ENCODE peak calls at places on chromosomes 12 and 14, in nine cellular contexts. L is CD8-positive, alpha-beta memory T cell; Q is CD4-positive, alpha-beta memory T cell; I is fibroblast of lung; O is A673; E is upper lobe of right lung; C is testis; R is PC-3; Z is tibial nerve. V is an unnamed sample.

GRCh38 chr14:57352771-57353170 is 37.6 kb upstream of the NAA30 start:
- DNase-seq in E (no peak), O (no peak), Z (no peak), C (no peak), I (no peak), Q (no peak), R (peak; percentile 75), L (no peak), V (no peak)

GRCh38 chr12:92505373-92506340 is 197.1 kb upstream of the PLEKHG7 start:
- DNase-seq in R (no peak), O (no peak), I (peak; percentile 9), Q (peak; percentile 60), C (peak; percentile 81), E (peak; percentile 66), Z (peak; percentile 75), L (peak; percentile 35), V (no peak)

GRCh38 chr12:94254270-94254669 is 105.9 kb downstream of the PLXNC1 start:
- DNase-seq in Q (no peak), R (no peak), L (no peak), E (no peak), C (no peak), I (no peak), Z (no peak), O (no peak), V (no peak)

GRCh38 chr12:71160585-71160984 is 2.8 kb upstream of the TSPAN8 start:
- DNase-seq in I (peak; percentile 17), Z (no peak), C (no peak), Q (no peak), E (no peak), O (no peak), L (no peak), R (peak; percentile 53), V (no peak)

GRCh38 chr12:79326225-79326624 is 364.5 kb downstream of the PAWR start:
- DNase-seq in I (no peak), Z (no peak), C (no peak), R (no peak), O (no peak), L (no peak), Q (no peak), E (no peak), V (no peak)

GRCh38 chr14:72538387-72538786 is 355.5 kb downstream of the DPF3 start:
- DNase-seq in O (no peak), E (no peak), L (no peak), Q (no peak), I (no peak), C (no peak), Z (no peak), R (no peak), V (no peak)

GRCh38 chr12:77122661-77123060 is 57.3 kb upstream of the E2F7 start:
- DNase-seq in E (no peak), Z (no peak), Q (no peak), O (no peak), I (peak; percentile 41), L (no peak), C (no peak), R (no peak), V (no peak)

GRCh38 chr12:124273630-124274029 is 21.3 kb upstream of the RFLNA start:
- DNase-seq in C (no peak), Z (no peak), Q (no peak), O (peak; percentile 54), E (no peak), L (no peak), R (peak; percentile 53), I (peak; percentile 39), V (peak; percentile 94)

GRCh38 chr12:26434299-26434915 is 239.0 kb downstream of the SSPN start:
- DNase-seq in R (peak; percentile 90), L (no peak), O (peak; percentile 79), E (no peak), Q (no peak), Z (no peak), I (peak; percentile 46), C (peak; percentile 37), V (peak; percentile 83)

GRCh38 chr12:120249266-120249874 is 16.2 kb downstream of the PXN start:
- DNase-seq in Z (no peak), L (no peak), I (no peak), R (no peak), C (no peak), E (no peak), O (no peak), Q (no peak), V (peak; percentile 46)

GRCh38 chr12:120247183-120247582 is 18.3 kb downstream of the PXN start:
- DNase-seq in O (no peak), Z (no peak), L (no peak), Q (no peak), R (no peak), E (no peak), I (no peak), C (no peak), V (peak; percentile 43)

GRCh38 chr12:120242971-120243699 is 22.4 kb downstream of the PXN start:
- DNase-seq in C (no peak), E (no peak), R (no peak), O (peak; percentile 51), Z (no peak), Q (no peak), I (no peak), L (no peak), V (no peak)

GRCh38 chr12:120249875-120250795 is 15.4 kb downstream of the PXN start:
- DNase-seq in Q (peak; percentile 61), L (peak; percentile 66), R (no peak), I (no peak), O (no peak), C (peak; percentile 88), E (no peak), Z (peak; percentile 92), V (peak; percentile 47)

GRCh38 chr12:120247621-120248030 is 17.9 kb downstream of the PXN start:
- DNase-seq in E (no peak), R (peak; percentile 61), O (no peak), I (peak; percentile 77), C (no peak), L (no peak), Q (no peak), Z (no peak), V (no peak)
- H3K4me1 ChIP-seq in E (peaks cover 75% of the 10 kb centered on the region), R (peaks cover 48% of the 10 kb centered on the region), O (peaks cover 38% of the 10 kb centered on the region), I (peaks cover 36% of the 10 kb centered on the region), C (peaks cover 35% of the 10 kb centered on the region), L (peaks cover 79% of the 10 kb centered on the region), Q (peaks cover 85% of the 10 kb centered on the region), Z (peaks cover 74% of the 10 kb centered on the region), V (peaks cover 6% of the 10 kb centered on the region)

DNA sequence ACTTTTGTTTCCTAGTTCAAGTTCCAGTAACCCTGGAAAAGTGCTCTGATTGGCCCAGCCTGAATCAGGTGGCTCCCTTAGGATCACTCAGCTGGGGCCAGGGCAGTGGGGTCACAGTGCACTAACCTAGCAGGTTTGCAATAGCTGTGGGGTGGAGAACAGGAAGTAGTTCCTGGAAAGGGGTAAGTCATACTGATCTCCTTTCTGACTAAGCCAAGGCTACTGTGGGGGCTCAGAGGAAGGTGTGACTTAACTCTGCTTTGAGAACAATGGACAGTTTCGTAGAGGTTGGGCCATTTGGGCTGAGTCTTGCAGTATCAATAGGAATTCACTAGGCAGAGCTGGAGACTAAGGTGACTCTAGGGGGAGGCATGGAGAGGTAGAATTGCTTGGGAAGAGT is 89.4 kb downstream of the KIF26A start:
- DNase-seq in R (no peak), O (no peak), I (no peak), L (no peak), C (no peak), E (peak; percentile 7), Z (no peak), Q (no peak), V (no peak)
- H3K4me3 ChIP-seq in R (no peak overlapping the region), O (no peak overlapping the region), I (no peak overlapping the region), L (no peak overlapping the region), C (no peak overlapping the region), E (no peak overlapping the region), Z (no peak overlapping the region), Q (no peak overlapping the region), V (no peak overlapping the region)

GRCh38 chr14:102898776-102899515 is 23.5 kb upstream of the AMN start:
- DNase-seq in C (no peak), Q (no peak), R (no peak), O (no peak), L (no peak), Z (no peak), I (no peak), E (peak; percentile 56), V (no peak)
- H3K4me1 ChIP-seq in C (peaks cover 9% of the 10 kb centered on the region), Q (no peaks in the 10 kb centered on the region), R (no peaks in the 10 kb centered on the region), O (no peaks in the 10 kb centered on the region), L (peaks cover 17% of the 10 kb centered on the region), Z (no peaks in the 10 kb centered on the region), I (no peaks in the 10 kb centered on the region), E (no peaks in the 10 kb centered on the region), V (no peaks in the 10 kb centered on the region)

GRCh38 chr14:44963775-44964380 is 1.9 kb downstream of the TOGARAM1 start:
- DNase-seq in Z (no peak), L (no peak), R (peak; percentile 33), Q (no peak), C (no peak), I (peak; percentile 18), E (no peak), O (no peak), V (peak; percentile 62)
- H3K4me3 ChIP-seq in Z (peak overlapping the region; percentile 83), L (peak overlapping the region; percentile 7), R (peak overlapping the region; percentile 89), Q (no peak overlapping the region), C (peak overlapping the region; percentile 87), I (peak overlapping the region; percentile 77), E (peak overlapping the region; percentile 79), O (peak overlapping the region; percentile 76), V (peak overlapping the region; percentile 99)

DNA sequence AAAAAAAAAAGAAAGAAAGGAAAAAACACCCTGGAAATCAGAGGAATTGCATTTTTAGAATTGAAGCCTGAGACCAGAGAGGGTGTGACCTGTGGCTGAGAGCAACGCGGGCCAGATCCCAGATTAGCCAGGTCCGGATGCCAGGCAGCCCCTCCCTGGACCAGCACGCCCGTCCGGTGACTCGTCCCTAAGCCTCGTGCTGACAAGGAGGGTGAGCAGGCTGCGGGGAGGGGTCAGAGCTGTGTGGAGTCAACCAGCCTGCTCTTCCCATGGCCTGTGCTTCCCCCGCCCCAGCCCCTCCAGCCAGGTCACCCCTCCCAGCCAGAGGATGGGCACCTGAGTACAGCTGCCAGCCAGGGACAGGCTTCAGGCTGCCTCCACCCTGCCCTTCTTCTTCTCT is 4.2 kb upstream of the KLC1 start:
- DNase-seq in C (peak; percentile 20), O (no peak), Q (no peak), R (peak; percentile 94), E (peak; percentile 85), Z (peak; percentile 51), L (no peak), I (peak; percentile 73), V (peak; percentile 77)
- H3K4me1 ChIP-seq in C (peaks cover 11% of the 10 kb centered on the region), O (peaks cover 15% of the 10 kb centered on the region), Q (peaks cover 37% of the 10 kb centered on the region), R (peaks cover 54% of the 10 kb centered on the region), E (peaks cover 40% of the 10 kb centered on the region), Z (peaks cover 20% of the 10 kb centered on the region), L (peaks cover 34% of the 10 kb centered on the region), I (peaks cover 25% of the 10 kb centered on the region), V (no peaks in the 10 kb centered on the region)

DNA sequence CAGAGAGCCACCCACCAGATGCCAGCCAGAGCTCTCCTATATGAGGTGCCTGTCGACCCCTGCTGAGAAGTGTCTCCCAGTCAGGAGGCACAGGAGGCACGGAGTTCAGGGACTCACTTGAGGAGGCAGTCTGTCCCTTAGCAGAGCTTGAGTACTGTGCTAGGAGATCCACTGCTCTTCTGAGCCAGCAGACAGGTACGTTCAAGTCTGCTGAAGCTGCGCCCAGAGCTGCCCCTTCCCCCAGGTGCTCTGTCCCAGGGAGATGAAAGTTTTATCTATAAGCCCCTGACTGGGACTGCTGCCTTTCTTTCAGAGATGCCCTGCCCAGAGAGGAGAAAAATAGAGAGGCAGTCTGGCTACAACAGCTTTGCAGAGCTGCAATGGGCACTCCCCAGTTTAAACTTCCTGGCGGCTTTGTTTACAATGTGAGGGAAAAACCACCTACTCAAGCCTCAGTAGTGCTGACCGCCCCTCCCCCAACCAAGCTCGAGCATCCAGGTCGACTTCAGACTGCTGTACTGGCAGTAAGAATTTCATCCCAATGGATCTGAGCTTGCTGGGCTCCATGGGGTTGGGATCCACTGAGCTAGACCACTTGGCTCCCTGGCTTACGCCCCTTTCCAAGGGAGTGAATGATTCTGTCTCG is 146.7 kb upstream of the USP15 start:
- DNase-seq in O (no peak), C (no peak), L (no peak), Q (no peak), Z (no peak), I (no peak), E (no peak), R (no peak), V (peak; percentile 64)
- H3K4me3 ChIP-seq in O (no peak overlapping the region), C (no peak overlapping the region), L (no peak overlapping the region), Q (no peak overlapping the region), Z (no peak overlapping the region), I (no peak overlapping the region), E (no peak overlapping the region), R (no peak overlapping the region), V (no peak overlapping the region)